ENCODE peak calls at places on chromosome 20, in seven cellular contexts. E is nephron progenitor cell, W is neural crest cell, T is fibroblast of lung, O is HL-60, A is cardiac fibroblast, B is RWPE1. P is an unnamed sample.

GRCh38 chr20:43541214-43541613 is 17.6 kb upstream of the SGK2 start:
- DNase-seq in B (peak), T (no peak), O (no peak), W (no peak), A (peak), E (no peak), P (no peak)

GRCh38 chr20:19908586-19908985 is 108.6 kb upstream of the NAA20 start:
- DNase-seq in W (no peak), A (peak), O (no peak), B (no peak), T (no peak), E (no peak), P (no peak)

GRCh38 chr20:25397827-25398226 is 7.2 kb upstream of the ABHD12 start:
- DNase-seq in W (no peak), A (no peak), B (no peak), E (no peak), T (no peak), O (no peak), P (no peak)

GRCh38 chr20:2873747-2874041 is 413 bp downstream of the PTPRA start:
- DNase-seq in W (peak), B (no peak), T (no peak), O (no peak), A (peak), E (peak), P (no peak)

GRCh38 chr20:10553326-10553984 is 118.3 kb downstream of the SLX4IP start:
- DNase-seq in E (peak), A (peak), W (peak), O (no peak), T (peak), B (peak), P (no peak)

GRCh38 chr20:37945034-37945660 is 42.2 kb downstream of the VSTM2L start:
- DNase-seq in O (no peak), B (no peak), W (no peak), E (no peak), T (no peak), A (no peak), P (no peak)

GRCh38 chr20:7171911-7172310 is 404.4 kb downstream of the BMP2 start:
- DNase-seq in W (no peak), B (no peak), T (peak), A (peak), O (no peak), E (no peak), P (no peak)

GRCh38 chr20:13220857-13221297 is at the start of gene ISM1:
- DNase-seq in W (peak), T (no peak), E (peak), O (no peak), B (peak), A (peak), P (no peak)

GRCh38 chr20:48928832-48929725 is 7.6 kb downstream of the ARFGEF2 start:
- DNase-seq in O (no peak), A (peak), T (peak), B (no peak), W (no peak), E (no peak), P (no peak)

GRCh38 chr20:48824830-48825550 is 2.8 kb downstream of the PREX1 start:
- DNase-seq in B (no peak), O (no peak), W (no peak), A (no peak), E (no peak), T (no peak), P (no peak)

GRCh38 chr20:20768202-20768815 is 55.9 kb upstream of the RALGAPA2 start:
- DNase-seq in T (no peak), B (no peak), A (no peak), E (no peak), W (no peak), O (no peak), P (no peak)

GRCh38 chr20:9884061-9884460 is 45.2 kb upstream of the PAK5 start:
- DNase-seq in B (no peak), O (no peak), T (no peak), A (no peak), E (no peak), W (no peak), P (no peak)

DNA sequence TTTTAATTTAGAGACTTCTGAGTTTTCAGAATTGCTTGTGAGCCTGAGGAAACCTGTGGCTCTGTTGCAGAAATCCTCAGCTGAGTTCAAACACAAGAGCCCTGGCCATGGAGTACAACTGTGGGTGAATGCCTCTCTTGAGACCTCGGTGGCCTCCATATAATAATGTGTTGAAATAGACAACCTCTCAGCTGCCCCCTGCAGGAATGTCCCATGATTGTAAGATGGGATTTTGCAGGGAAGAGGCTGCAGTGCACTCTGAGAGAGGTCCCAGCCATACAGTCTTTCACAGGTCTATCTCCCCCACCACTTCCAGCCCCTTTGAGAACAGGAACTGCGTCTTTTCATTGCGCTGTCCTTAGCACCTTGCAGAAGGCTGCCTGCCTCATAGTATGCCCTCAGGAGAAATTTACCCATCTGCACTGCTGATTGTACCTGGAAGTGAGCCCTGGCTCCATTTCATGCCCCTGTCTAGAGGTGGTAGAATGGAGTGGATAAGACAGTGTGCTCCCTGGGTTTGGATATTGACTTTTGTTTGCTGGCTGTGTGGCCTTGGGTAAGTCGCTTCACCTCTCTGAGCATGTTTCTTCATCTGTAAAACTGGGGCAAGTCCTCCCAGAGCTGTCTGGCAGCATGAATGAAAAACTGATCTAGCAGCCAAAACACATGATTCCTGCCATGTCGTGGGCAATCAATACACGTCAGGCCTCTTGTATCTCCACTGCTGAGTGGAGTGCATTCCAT is 16.8 kb upstream of the CDH22 start:
- DNase-seq in A (peak), E (no peak), B (peak), O (no peak), T (peak), W (peak), P (no peak)
- TF ChIP-seq CTCF in A (peak), E (peak), B (no peak), O (peak), T (peak), W (peak), P (peak)

DNA sequence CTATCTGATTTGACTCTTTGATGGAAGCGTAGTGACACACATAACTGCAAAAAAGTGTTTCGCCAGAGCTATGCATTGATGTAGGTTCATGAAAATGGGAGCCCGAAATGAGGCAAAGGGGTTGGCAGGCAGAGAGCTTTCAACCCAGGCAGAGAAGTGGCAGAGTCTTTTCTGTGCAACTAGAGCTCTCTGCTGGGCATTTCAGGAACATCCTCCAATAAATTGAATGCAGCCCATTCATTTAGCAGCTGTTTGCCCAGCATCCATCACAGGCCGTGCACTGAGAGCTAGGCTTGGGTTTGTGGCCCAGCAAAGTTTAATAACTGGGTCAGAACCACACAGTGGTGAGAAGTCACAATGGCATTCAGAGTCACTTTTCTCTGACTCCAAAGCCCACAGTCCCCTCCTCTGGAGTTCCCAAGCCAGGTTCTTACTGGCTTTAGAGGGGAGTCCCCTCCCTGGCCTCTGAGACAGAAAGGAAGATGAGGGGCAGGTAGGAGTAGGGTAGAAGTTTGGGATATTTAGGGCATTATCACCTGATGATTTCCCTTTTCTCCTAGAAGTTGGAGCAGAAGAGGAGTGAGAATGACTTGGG is 31.8 kb upstream of the ELMO2 start:
- DNase-seq in T (peak), O (no peak), A (peak), W (no peak), B (peak), E (no peak), P (no peak)
- TF ChIP-seq CTCF in T (peak), O (peak), A (peak), W (peak), B (no peak), E (peak), P (no peak)

GRCh38 chr20:50133474-50134217 is 19.9 kb downstream of the PEDS1 start:
- DNase-seq in B (no peak), E (no peak), W (no peak), A (no peak), T (no peak), O (no peak), P (no peak)
- TF ChIP-seq CTCF in B (no peak), E (no peak), W (peak), A (peak), T (peak), O (no peak), P (peak)

GRCh38 chr20:64055893-64056638 is 6.6 kb upstream of the SOX18 start:
- DNase-seq in E (no peak), O (no peak), B (no peak), A (peak), W (no peak), T (no peak), P (no peak)

GRCh38 chr20:64052987-64053840 is 3.8 kb upstream of the SOX18 start:
- DNase-seq in B (no peak), E (no peak), A (no peak), O (no peak), W (no peak), T (no peak), P (no peak)

GRCh38 chr20:64055396-64055892 is 6.0 kb upstream of the SOX18 start:
- DNase-seq in O (no peak), A (no peak), W (no peak), T (no peak), E (no peak), B (no peak), P (no peak)

GRCh38 chr20:64052326-64052722 is 2.9 kb upstream of the SOX18 start:
- DNase-seq in A (no peak), O (no peak), T (no peak), B (no peak), E (no peak), W (no peak), P (no peak)

DNA sequence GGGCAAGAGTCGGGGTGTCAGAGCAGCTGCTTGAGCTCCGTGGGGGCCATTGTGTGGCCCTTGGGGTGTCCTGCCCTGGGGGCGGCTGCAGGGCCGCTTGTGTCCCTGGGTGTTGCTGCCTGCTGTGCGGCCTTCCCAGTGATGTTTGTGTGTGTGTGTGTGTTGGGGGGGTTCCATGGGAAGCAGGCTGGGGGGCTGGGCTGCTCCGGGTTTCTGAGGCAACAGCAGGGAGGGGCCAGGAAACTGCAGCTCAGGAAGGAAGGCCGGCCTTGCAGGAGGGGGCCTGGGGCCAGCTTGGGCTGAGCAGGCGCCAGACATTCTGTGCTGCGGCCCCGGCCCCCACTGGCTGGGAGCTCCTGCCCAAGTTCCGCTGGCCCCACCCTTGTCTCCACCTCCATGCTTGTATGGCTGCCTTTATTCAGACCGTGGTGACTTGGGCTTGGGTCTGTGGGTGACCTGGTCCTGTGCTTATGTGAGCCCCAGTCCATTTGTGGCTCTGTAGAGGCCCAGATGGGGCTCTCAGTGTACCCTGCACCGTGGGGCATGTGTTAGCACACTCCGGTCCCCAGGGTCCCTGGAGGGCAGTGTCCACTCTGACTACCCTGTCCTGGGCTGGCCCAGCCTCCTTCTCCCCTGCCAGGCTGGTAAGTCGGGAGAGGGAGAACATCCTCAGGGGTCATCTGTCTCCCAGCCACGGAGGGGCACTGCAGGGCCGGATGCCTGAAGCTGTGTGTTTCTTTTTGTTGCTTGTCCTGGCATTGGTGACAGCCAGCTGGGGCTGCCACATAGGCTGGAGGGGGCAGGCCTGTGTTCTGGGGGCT is 4.6 kb upstream of the SOX18 start:
- DNase-seq in E (peak), B (no peak), A (peak), W (no peak), T (peak), O (no peak), P (no peak)
- TF ChIP-seq CTCF in E (no peak), B (no peak), A (peak), W (no peak), T (peak), O (no peak), P (peak)

P was measured in CD14-positive monocyte.